ENCODE peak calls at places on chromosomes 4 and X, in ten cellular contexts. N, P, W, G, K, I, M, X, H and C are unnamed samples.
A peak's percentile ranks its signal among the peaks of the same experiment; 100 is the strongest.

GRCh38 chr4:85477538-85477937 is 2.6 kb downstream of the ARHGAP24 start:
- DNase-seq in W (no peak), I (no peak), P (no peak), G (no peak), X (no peak), M (no peak), H (no peak), N (no peak), K (no peak), C (no peak)

GRCh38 chrX:17361620-17362019 is 13.4 kb upstream of the NHS start:
- DNase-seq in X (no peak), W (no peak), H (no peak), G (no peak), K (peak; percentile 41), N (no peak), I (no peak), M (peak; percentile 74), P (no peak), C (no peak)

GRCh38 chr4:6383929-6384328 is 88.5 kb downstream of the PPP2R2C start:
- DNase-seq in G (no peak), P (no peak), H (peak; percentile 25), M (no peak), W (no peak), I (no peak), K (no peak), X (no peak), N (no peak), C (no peak)

GRCh38 chr4:185082549-185082948 is 60.5 kb upstream of the SLC25A4 start:
- DNase-seq in N (no peak), W (no peak), P (no peak), H (no peak), X (no peak), M (no peak), I (no peak), K (no peak), G (no peak), C (no peak)

GRCh38 chr4:152524429-152524828 is 11.5 kb downstream of the FBXW7 start:
- DNase-seq in W (no peak), I (no peak), H (no peak), K (no peak), G (no peak), M (peak; percentile 50), X (no peak), N (no peak), P (no peak), C (no peak)

GRCh38 chrX:21926116-21926515 is 14.4 kb upstream of the SMS start:
- DNase-seq in M (no peak), N (no peak), W (no peak), X (no peak), K (no peak), I (no peak), H (no peak), P (no peak), G (no peak), C (no peak)

GRCh38 chrX:14398725-14399124 is 130.6 kb upstream of the GLRA2 start:
- DNase-seq in I (no peak), H (no peak), K (no peak), X (peak; percentile 17), N (no peak), G (no peak), M (no peak), W (no peak), P (no peak), C (no peak)

GRCh38 chr4:141871086-141871485 is 234.7 kb downstream of the IL15 start:
- DNase-seq in K (no peak), N (no peak), G (no peak), P (no peak), X (no peak), M (no peak), W (no peak), I (no peak), H (no peak), C (peak; percentile 39)

GRCh38 chrX:6707497-6707896 is 172.6 kb upstream of the VCX3A start:
- DNase-seq in H (no peak), P (no peak), M (peak; percentile 23), N (no peak), I (no peak), K (no peak), X (no peak), G (no peak), W (no peak), C (no peak)

GRCh38 chrX:19814240-19814639 is 73.2 kb downstream of the SH3KBP1 start:
- DNase-seq in N (no peak), H (no peak), G (no peak), K (no peak), P (peak; percentile 39), X (peak; percentile 25), W (no peak), M (peak; percentile 75), I (no peak), C (no peak)

DNA sequence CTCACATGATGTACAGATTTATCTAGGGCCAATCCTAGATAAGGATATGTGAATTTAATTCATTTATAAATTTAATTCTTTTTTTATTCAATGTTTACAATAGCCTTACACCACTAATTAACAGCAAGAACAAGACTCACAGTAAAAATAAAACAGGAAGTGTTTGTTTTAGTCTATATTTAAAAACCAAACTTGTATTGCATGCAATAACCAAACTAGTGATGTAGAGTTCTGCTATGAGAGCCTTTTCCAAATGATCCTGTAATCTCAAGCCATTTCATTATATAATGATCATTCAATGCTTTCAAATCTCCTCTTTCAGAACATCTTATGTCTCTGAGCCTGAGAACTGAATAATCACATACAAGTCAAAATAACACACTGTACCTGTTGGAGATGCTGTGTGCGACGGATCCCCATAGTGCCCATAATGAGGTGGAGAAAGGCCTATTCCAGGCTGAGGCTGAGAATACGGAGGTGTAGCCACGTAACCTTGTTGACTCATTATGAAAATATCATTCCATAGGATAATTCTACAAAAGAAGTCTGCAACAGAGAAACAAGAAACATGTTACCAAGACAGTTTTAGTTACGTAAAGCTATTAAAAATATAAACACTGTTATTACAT is 2.6 kb downstream of the SEC24D start:
- DNase-seq in P (no peak), K (no peak), I (no peak), X (no peak), W (no peak), H (no peak), N (no peak), M (no peak), G (no peak), C (no peak)
- H3K4me3 ChIP-seq in P (no peak overlapping the region), K (no peak overlapping the region), I (peak overlapping the region; percentile 97), X (no peak overlapping the region), W (peak overlapping the region; percentile 75), H (no peak overlapping the region), N (no peak overlapping the region), M (no peak overlapping the region), G (no peak overlapping the region), C (no peak overlapping the region)

DNA sequence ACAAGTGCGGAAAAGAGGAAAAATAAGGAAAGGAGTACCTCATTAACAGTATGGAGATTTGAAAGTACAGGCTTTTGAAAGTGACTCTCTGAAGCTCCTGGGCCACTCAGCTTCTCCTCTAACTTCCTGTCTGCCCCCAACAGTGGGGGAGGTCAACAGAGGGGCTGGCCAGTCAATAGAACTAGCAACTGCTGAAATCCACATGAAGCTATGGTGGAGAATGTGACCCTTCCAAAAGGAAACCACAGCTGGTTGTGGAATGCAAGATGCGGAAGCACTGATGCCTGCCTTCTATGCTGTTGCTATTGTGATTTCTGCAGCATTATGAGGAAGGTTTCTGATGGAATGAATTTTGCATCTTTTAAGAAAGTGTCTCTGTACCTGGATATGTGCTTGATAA is 2.4 kb downstream of the CORIN start:
- DNase-seq in M (peak; percentile 76), X (no peak), P (no peak), K (no peak), N (no peak), H (no peak), G (no peak), I (no peak), W (no peak), C (no peak)
- H3K4me3 ChIP-seq in M (no peak overlapping the region), X (no peak overlapping the region), P (no peak overlapping the region), K (no peak overlapping the region), N (no peak overlapping the region), H (no peak overlapping the region), G (no peak overlapping the region), I (peak overlapping the region; percentile 71), W (no peak overlapping the region), C (no peak overlapping the region)

DNA sequence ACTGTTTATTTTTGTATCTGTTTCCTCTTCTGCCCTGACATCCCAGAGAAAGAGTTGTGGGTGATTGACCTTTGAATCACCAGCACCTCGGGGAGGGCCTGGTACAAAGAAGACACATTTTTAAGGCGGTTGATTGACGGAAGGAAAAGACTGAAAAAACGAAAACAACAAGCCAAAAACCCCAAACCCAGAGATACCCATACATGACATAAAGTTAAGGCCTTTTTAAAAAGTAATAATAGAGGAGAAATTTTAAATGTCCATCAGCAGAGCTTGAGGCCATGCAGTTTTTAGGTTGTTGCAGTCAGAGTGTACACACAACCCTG is 110.0 kb downstream of the GNL3L start:
- DNase-seq in P (no peak), I (no peak), H (no peak), W (no peak), N (no peak), G (no peak), K (no peak), M (no peak), X (no peak), C (no peak)
- H3K4me3 ChIP-seq in P (no peak overlapping the region), I (peak overlapping the region; percentile 73), H (no peak overlapping the region), W (peak overlapping the region; percentile 46), N (no peak overlapping the region), G (peak overlapping the region; percentile 47), K (peak overlapping the region; percentile 51), M (no peak overlapping the region), X (peak overlapping the region; percentile 49), C (peak overlapping the region; percentile 61)

GRCh38 chrX:102516314-102516936 is at the start of gene TMSB15A:
- DNase-seq in K (peak; percentile 68), P (peak; percentile 64), M (peak; percentile 80), I (peak; percentile 17), W (no peak), N (peak; percentile 59), G (no peak), H (peak; percentile 63), X (peak; percentile 73), C (no peak)
- H3K4me3 ChIP-seq in K (peak within 1 kb of the TSS; percentile 52), P (peak within 1 kb of the TSS; percentile 27), M (peak within 1 kb of the TSS; percentile 64), I (peak within 1 kb of the TSS; percentile 73), W (peak within 1 kb of the TSS; percentile 28), N (peak within 1 kb of the TSS; percentile 16), G (peak within 1 kb of the TSS; percentile 35), H (no peak within 1 kb of the TSS), X (peak within 1 kb of the TSS; percentile 54), C (no peak within 1 kb of the TSS)

GRCh38 chr4:173176010-173176409 is 7.4 kb downstream of the GALNT7 start:
- DNase-seq in P (no peak), H (no peak), X (no peak), M (peak; percentile 64), N (no peak), I (no peak), K (no peak), W (no peak), G (no peak), C (no peak)
- H3K4me3 ChIP-seq in P (no peak overlapping the region), H (no peak overlapping the region), X (no peak overlapping the region), M (no peak overlapping the region), N (no peak overlapping the region), I (no peak overlapping the region), K (no peak overlapping the region), W (no peak overlapping the region), G (no peak overlapping the region), C (no peak overlapping the region)